ENCODE peak calls at places on chromosomes 6 and 20, in four cellular contexts. One of them, this sample, is unnamed.

GRCh38 chr6:29709178-29709576 is 14.1 kb upstream of the HLA-F start:
- DNase-seq in A549: no peak
- DNase-seq in HepG2: no peak
- DNase-seq in K562: no peak
- DNase-seq in this sample: no peak

GRCh38 chr20:57988828-57989227 is 239.6 kb downstream of the ANKRD60 start:
- DNase-seq in A549: no peak
- DNase-seq in HepG2: no peak
- DNase-seq in K562: no peak
- DNase-seq in this sample: no peak

GRCh38 chr6:41288025-41288777 is 1.7 kb upstream of the TREM1 start:
- DNase-seq in A549: no peak
- DNase-seq in HepG2: peak; percentile 47
- DNase-seq in K562: no peak
- DNase-seq in this sample: no peak

GRCh38 chr6:4675086-4675485 is 101.1 kb upstream of the CDYL start:
- DNase-seq in A549: no peak
- DNase-seq in HepG2: no peak
- DNase-seq in K562: no peak
- DNase-seq in this sample: no peak

GRCh38 chr6:45759134-45759849 is 256.4 kb downstream of the CLIC5 start:
- DNase-seq in A549: no peak
- DNase-seq in HepG2: no peak
- DNase-seq in K562: no peak
- DNase-seq in this sample: no peak

GRCh38 chr6:105263685-105264298 is 84.0 kb upstream of the POPDC3 start:
- DNase-seq in A549: no peak
- DNase-seq in HepG2: no peak
- DNase-seq in K562: no peak
- DNase-seq in this sample: no peak

GRCh38 chr6:47083586-47084047 is 41.5 kb upstream of the ADGRF1 start:
- DNase-seq in A549: no peak
- DNase-seq in HepG2: peak; percentile 86
- DNase-seq in K562: no peak
- DNase-seq in this sample: no peak

GRCh38 chr6:31834704-31835375 is 7.3 kb downstream of the HSPA1B start:
- DNase-seq in A549: peak; percentile 51
- DNase-seq in HepG2: peak; percentile 77
- DNase-seq in K562: peak; percentile 96
- DNase-seq in this sample: no peak

GRCh38 chr6:151197556-151197955 is 42.2 kb upstream of the AKAP12 start:
- DNase-seq in A549: no peak
- DNase-seq in HepG2: no peak
- DNase-seq in K562: no peak
- DNase-seq in this sample: no peak

GRCh38 chr6:114783783-114784182 is 441.0 kb upstream of the HS3ST5 start:
- DNase-seq in A549: no peak
- DNase-seq in HepG2: no peak
- DNase-seq in K562: no peak
- DNase-seq in this sample: no peak

GRCh38 chr6:68743099-68743498 is 108.0 kb downstream of the ADGRB3 start:
- DNase-seq in A549: no peak
- DNase-seq in HepG2: no peak
- DNase-seq in K562: no peak
- DNase-seq in this sample: no peak

GRCh38 chr6:89492025-89492640 is 59.2 kb downstream of the ANKRD6 start:
- DNase-seq in A549: no peak
- DNase-seq in HepG2: no peak
- DNase-seq in K562: no peak
- DNase-seq in this sample: no peak

GRCh38 chr6:165664553-165665383 is 1.7 kb upstream of the PDE10A start:
- DNase-seq in A549: no peak
- DNase-seq in HepG2: no peak
- DNase-seq in K562: no peak
- DNase-seq in this sample: no peak

GRCh38 chr6:87808005-87808757 is 106.1 kb upstream of the AKIRIN2 start:
- DNase-seq in A549: no peak
- DNase-seq in HepG2: no peak
- DNase-seq in K562: no peak
- DNase-seq in this sample: no peak

GRCh38 chr20:48826883-48827771 is 672 bp downstream of the PREX1 start:
- DNase-seq in A549: no peak
- DNase-seq in HepG2: no peak
- DNase-seq in K562: no peak
- DNase-seq in this sample: no peak

GRCh38 chr6:156347251-156348049 is 429.7 kb upstream of the ARID1B start:
- DNase-seq in A549: no peak
- DNase-seq in HepG2: no peak
- DNase-seq in K562: no peak
- DNase-seq in this sample: no peak

GRCh38 chr6:166952122-166952521 is 4.2 kb downstream of the RNASET2 start:
- DNase-seq in A549: no peak
- DNase-seq in HepG2: no peak
- DNase-seq in K562: no peak
- DNase-seq in this sample: no peak

GRCh38 chr6:33747823-33748222 is 1.1 kb upstream of the IP6K3 start:
- DNase-seq in A549: no peak
- DNase-seq in HepG2: no peak
- DNase-seq in K562: no peak
- DNase-seq in this sample: no peak

GRCh38 chr6:149015224-149015876 is 268.5 kb downstream of the UST start:
- DNase-seq in A549: no peak
- DNase-seq in HepG2: no peak
- DNase-seq in K562: no peak
- DNase-seq in this sample: no peak

GRCh38 chr6:62390413-62390812 is 104.4 kb upstream of the KHDRBS2 start:
- DNase-seq in A549: no peak
- DNase-seq in HepG2: no peak
- DNase-seq in K562: no peak
- DNase-seq in this sample: no peak

GRCh38 chr6:95439741-95440140 is 137.6 kb upstream of the MANEA start:
- DNase-seq in A549: no peak
- DNase-seq in HepG2: peak; percentile 10
- DNase-seq in K562: no peak
- DNase-seq in this sample: no peak

GRCh38 chr6:5610640-5611039 is 349.3 kb downstream of the FARS2 start:
- DNase-seq in A549: no peak
- DNase-seq in HepG2: no peak
- DNase-seq in K562: no peak
- DNase-seq in this sample: no peak

GRCh38 chr20:23622839-23623343 is 14.9 kb downstream of the CST3 start:
- DNase-seq in A549: peak; percentile 95
- DNase-seq in HepG2: peak; percentile 72
- DNase-seq in K562: peak; percentile 40
- DNase-seq in this sample: no peak

GRCh38 chr20:32941155-32941885 is 62.9 kb downstream of the SUN5 start:
- DNase-seq in A549: no peak
- DNase-seq in HepG2: no peak
- DNase-seq in K562: no peak
- DNase-seq in this sample: no peak

GRCh38 chr20:34049897-34050695 is 56.4 kb downstream of the RALY start:
- DNase-seq in A549: no peak
- DNase-seq in HepG2: no peak
- DNase-seq in K562: no peak
- DNase-seq in this sample: no peak

GRCh38 chr6:122831511-122831910 is 42.5 kb downstream of the SMPDL3A start:
- DNase-seq in A549: no peak
- DNase-seq in HepG2: no peak
- DNase-seq in K562: no peak
- DNase-seq in this sample: no peak

GRCh38 chr6:67680297-67680932 is 954.7 kb upstream of the ADGRB3 start:
- DNase-seq in A549: no peak
- DNase-seq in HepG2: no peak
- DNase-seq in K562: no peak
- DNase-seq in this sample: no peak

GRCh38 chr20:17614812-17615644 is 45.2 kb downstream of the DSTN start:
- DNase-seq in A549: no peak
- DNase-seq in HepG2: no peak
- DNase-seq in K562: no peak
- DNase-seq in this sample: no peak

GRCh38 chr6:39017481-39017880 is 31.1 kb upstream of the GLP1R start:
- DNase-seq in A549: no peak
- DNase-seq in HepG2: no peak
- DNase-seq in K562: no peak
- DNase-seq in this sample: no peak

GRCh38 chr6:71383891-71384489 is 95.4 kb downstream of the OGFRL1 start:
- DNase-seq in A549: no peak
- DNase-seq in HepG2: peak; percentile 15
- DNase-seq in K562: peak; percentile 27
- DNase-seq in this sample: no peak

GRCh38 chr6:106825156-106825555 is 149.4 kb downstream of the CD24 start:
- DNase-seq in A549: no peak
- DNase-seq in HepG2: no peak
- DNase-seq in K562: no peak
- DNase-seq in this sample: no peak

GRCh38 chr6:53095270-53095669 is 30.1 kb downstream of the FBXO9 start:
- DNase-seq in A549: no peak
- DNase-seq in HepG2: no peak
- DNase-seq in K562: no peak
- DNase-seq in this sample: no peak

GRCh38 chr6:167437888-167438484 is 113.1 kb downstream of the TTLL2 start:
- DNase-seq in A549: no peak
- DNase-seq in HepG2: no peak
- DNase-seq in K562: no peak
- DNase-seq in this sample: no peak

GRCh38 chr20:24963672-24964517 is 14.8 kb downstream of the CST7 start:
- DNase-seq in A549: no peak
- DNase-seq in HepG2: no peak
- DNase-seq in K562: no peak
- DNase-seq in this sample: no peak

GRCh38 chr6:158758464-158758863 is 60.7 kb downstream of the EZR start:
- DNase-seq in A549: no peak
- DNase-seq in HepG2: no peak
- DNase-seq in K562: peak; percentile 49
- DNase-seq in this sample: no peak

GRCh38 chr6:73309784-73310502 is 44.1 kb downstream of the DPPA5 start:
- DNase-seq in A549: peak; percentile 62
- DNase-seq in HepG2: no peak
- DNase-seq in K562: peak; percentile 79
- DNase-seq in this sample: no peak

GRCh38 chr6:68976260-68976659 is 341.2 kb downstream of the ADGRB3 start:
- DNase-seq in A549: no peak
- DNase-seq in HepG2: no peak
- DNase-seq in K562: peak; percentile 23
- DNase-seq in this sample: no peak

GRCh38 chr6:113683968-113684367 is 173.2 kb upstream of the MARCKS start:
- DNase-seq in A549: no peak
- DNase-seq in HepG2: no peak
- DNase-seq in K562: no peak
- DNase-seq in this sample: no peak

GRCh38 chr20:46998497-46999190 is 104.0 kb downstream of the EYA2 start:
- DNase-seq in A549: no peak
- DNase-seq in HepG2: no peak
- DNase-seq in K562: peak; percentile 6
- DNase-seq in this sample: no peak
- TF ChIP-seq SMC3 in A549: no peak
- TF ChIP-seq SMC3 in HepG2: no peak
- TF ChIP-seq SMC3 in K562: no peak
- TF ChIP-seq SMC3 in this sample: no peak

GRCh38 chr6:7587631-7588100 is 2.3 kb upstream of the SNRNP48 start:
- DNase-seq in A549: no peak
- DNase-seq in HepG2: no peak
- DNase-seq in K562: no peak
- DNase-seq in this sample: no peak
- TF ChIP-seq ESRRA in A549: no peak
- TF ChIP-seq ESRRA in HepG2: no peak
- TF ChIP-seq ESRRA in K562: no peak
- TF ChIP-seq ESRRA in this sample: no peak

DNA sequence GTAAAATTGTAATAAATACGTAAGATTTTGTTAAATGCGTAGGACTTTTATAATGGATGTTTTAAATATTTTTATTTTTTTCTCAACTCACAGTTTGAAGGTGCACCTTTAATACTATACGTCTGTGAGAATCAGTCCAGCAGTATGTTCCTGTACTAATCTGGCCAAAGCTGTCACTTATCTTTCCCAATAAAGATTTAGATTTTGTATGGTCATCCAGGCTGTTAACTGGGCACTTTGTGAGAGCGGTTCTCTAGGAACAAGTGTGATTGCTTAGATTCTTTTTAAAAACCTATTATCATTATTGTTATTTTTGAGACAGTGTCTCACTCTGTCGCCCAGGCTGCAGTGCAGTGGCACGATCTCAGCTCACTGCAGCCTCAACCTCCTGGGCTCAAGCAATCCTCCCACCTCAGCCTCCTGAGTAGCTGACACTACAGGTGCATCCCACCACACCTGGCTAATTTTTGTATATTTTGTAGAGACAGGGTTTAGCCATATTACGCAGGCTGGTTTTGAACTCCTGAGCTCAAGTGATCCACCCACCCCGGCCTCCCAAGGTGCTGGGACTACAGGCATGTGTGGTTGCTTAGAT is 1.7 kb downstream of the DCBLD1 start:
- DNase-seq in A549: no peak
- DNase-seq in HepG2: no peak
- DNase-seq in K562: no peak
- DNase-seq in this sample: no peak
- TF ChIP-seq SMC3 in A549: no peak
- TF ChIP-seq SMC3 in HepG2: no peak
- TF ChIP-seq SMC3 in K562: no peak
- TF ChIP-seq SMC3 in this sample: no peak

GRCh38 chr20:7841291-7841966 is 98.8 kb downstream of the HAO1 start:
- DNase-seq in A549: peak; percentile 28
- DNase-seq in HepG2: no peak
- DNase-seq in K562: no peak
- DNase-seq in this sample: no peak

GRCh38 chr20:7843613-7844012 is 96.6 kb downstream of the HAO1 start:
- DNase-seq in A549: no peak
- DNase-seq in HepG2: no peak
- DNase-seq in K562: no peak
- DNase-seq in this sample: no peak

GRCh38 chr20:7836076-7836475 is 104.2 kb downstream of the HAO1 start:
- DNase-seq in A549: no peak
- DNase-seq in HepG2: no peak
- DNase-seq in K562: no peak
- DNase-seq in this sample: no peak

GRCh38 chr20:7841967-7842301 is 98.3 kb downstream of the HAO1 start:
- DNase-seq in A549: peak; percentile 34
- DNase-seq in HepG2: no peak
- DNase-seq in K562: no peak
- DNase-seq in this sample: no peak
- TF ChIP-seq ESRRA in A549: no peak
- TF ChIP-seq ESRRA in HepG2: no peak
- TF ChIP-seq ESRRA in K562: no peak
- TF ChIP-seq ESRRA in this sample: no peak